ENCODE peak calls at places on chromosome 5, in six cellular contexts. Q is colonic mucosa; U is activated effector memory CD4-positive, alpha-beta T cell treated with Interleukin-2 at 50 U/mL for 16 hours; R is activated gamma-delta T cell; E is A549; S is AG04450. L is an unnamed sample.

GRCh38 chr5:138148811-138149210 is 9.6 kb upstream of the NME5 start:
- DNase-seq in S (no peak), Q (peak), E (no peak), R (no peak), U (no peak), L (no peak)

GRCh38 chr5:1131191-1131621 is 19.3 kb upstream of the SLC12A7 start:
- DNase-seq in S (no peak), E (no peak), Q (no peak), U (no peak), R (no peak), L (no peak)

GRCh38 chr5:22850981-22851380 is 2.2 kb downstream of the CDH12 start:
- DNase-seq in Q (no peak), U (no peak), E (no peak), R (no peak), S (no peak), L (no peak)

GRCh38 chr5:2125163-2125900 is 242.6 kb upstream of the IRX4 start:
- DNase-seq in R (no peak), S (no peak), U (no peak), Q (no peak), E (no peak), L (no peak)

GRCh38 chr5:35672995-35673394 is 55.3 kb downstream of the SPEF2 start:
- DNase-seq in R (no peak), U (no peak), E (no peak), S (no peak), Q (no peak), L (no peak)

GRCh38 chr5:180976518-180976917 is 12.1 kb upstream of the BTNL3 start:
- DNase-seq in U (no peak), S (no peak), Q (peak), E (no peak), R (no peak), L (no peak)

GRCh38 chr5:154273028-154273617 is 82.6 kb downstream of the GALNT10 start:
- DNase-seq in S (no peak), Q (peak), U (no peak), R (no peak), E (no peak), L (no peak)

GRCh38 chr5:23367863-23368262 is 139.5 kb upstream of the PRDM9 start:
- DNase-seq in S (no peak), Q (no peak), U (no peak), R (no peak), E (no peak), L (no peak)

GRCh38 chr5:112174959-112175594 is 244.0 kb downstream of the EPB41L4A start:
- DNase-seq in Q (peak), S (no peak), U (no peak), R (no peak), E (peak), L (peak)

GRCh38 chr5:75670571-75670970 is 46.7 kb downstream of the POC5 start:
- DNase-seq in U (no peak), R (no peak), S (no peak), E (no peak), Q (no peak), L (no peak)

GRCh38 chr5:115549154-115549553 is 4.6 kb upstream of the FEM1C start:
- DNase-seq in E (no peak), U (no peak), Q (no peak), R (no peak), S (no peak), L (no peak)

GRCh38 chr5:102807878-102808502 is 52.9 kb downstream of the PAM start:
- DNase-seq in U (no peak), Q (no peak), E (no peak), R (no peak), S (no peak), L (no peak)

L was measured in SK-N-MC.